ENCODE peak calls at places on chromosomes 5 and 9, in seven cellular contexts. One of them, this sample, is unnamed.

GRCh38 chr9:114364123-114364522 is 23.7 kb downstream of the AKNA start:
- DNase-seq in transverse colon: no peak
- DNase-seq in body of pancreas: no peak
- DNase-seq in brain microvascular endothelial cell: peak; percentile 49
- DNase-seq in CD8-positive, alpha-beta T cell: no peak
- DNase-seq in CD4-positive, alpha-beta memory T cell: no peak
- DNase-seq in HepG2: peak; percentile 57
- DNase-seq in this sample: no peak

GRCh38 chr9:19517202-19517942 is 108.6 kb downstream of the ACER2 start:
- DNase-seq in brain microvascular endothelial cell: no peak
- DNase-seq in CD8-positive, alpha-beta T cell: no peak
- DNase-seq in body of pancreas: peak; percentile 5
- DNase-seq in HepG2: no peak
- DNase-seq in CD4-positive, alpha-beta memory T cell: no peak
- DNase-seq in transverse colon: no peak
- DNase-seq in this sample: no peak

GRCh38 chr5:180331647-180331950 is 21.5 kb downstream of the GFPT2 start:
- DNase-seq in body of pancreas: no peak
- DNase-seq in CD4-positive, alpha-beta memory T cell: no peak
- DNase-seq in HepG2: no peak
- DNase-seq in CD8-positive, alpha-beta T cell: no peak
- DNase-seq in transverse colon: no peak
- DNase-seq in brain microvascular endothelial cell: no peak
- DNase-seq in this sample: no peak

GRCh38 chr5:142143878-142144277 is 35.3 kb downstream of the NDFIP1 start:
- DNase-seq in body of pancreas: no peak
- DNase-seq in brain microvascular endothelial cell: peak; percentile 14
- DNase-seq in CD4-positive, alpha-beta memory T cell: peak; percentile 35
- DNase-seq in transverse colon: no peak
- DNase-seq in HepG2: peak; percentile 25
- DNase-seq in CD8-positive, alpha-beta T cell: no peak
- DNase-seq in this sample: no peak

GRCh38 chr5:178690208-178690607 is 40.3 kb downstream of the ZNF354A start:
- DNase-seq in transverse colon: no peak
- DNase-seq in CD4-positive, alpha-beta memory T cell: no peak
- DNase-seq in CD8-positive, alpha-beta T cell: no peak
- DNase-seq in body of pancreas: no peak
- DNase-seq in brain microvascular endothelial cell: peak; percentile 69
- DNase-seq in HepG2: no peak
- DNase-seq in this sample: no peak

GRCh38 chr9:91536211-91536691 is 112.6 kb upstream of the NFIL3 start:
- DNase-seq in transverse colon: peak; percentile 72
- DNase-seq in HepG2: peak; percentile 41
- DNase-seq in brain microvascular endothelial cell: peak; percentile 72
- DNase-seq in CD8-positive, alpha-beta T cell: no peak
- DNase-seq in CD4-positive, alpha-beta memory T cell: no peak
- DNase-seq in body of pancreas: no peak
- DNase-seq in this sample: no peak

GRCh38 chr9:20402273-20402875 is 219.9 kb downstream of the MLLT3 start:
- DNase-seq in body of pancreas: no peak
- DNase-seq in HepG2: no peak
- DNase-seq in transverse colon: no peak
- DNase-seq in brain microvascular endothelial cell: peak; percentile 12
- DNase-seq in CD8-positive, alpha-beta T cell: no peak
- DNase-seq in CD4-positive, alpha-beta memory T cell: no peak
- DNase-seq in this sample: no peak

GRCh38 chr5:83306572-83307241 is 164.8 kb upstream of the VCAN start:
- DNase-seq in CD8-positive, alpha-beta T cell: no peak
- DNase-seq in CD4-positive, alpha-beta memory T cell: no peak
- DNase-seq in HepG2: no peak
- DNase-seq in body of pancreas: peak; percentile 9
- DNase-seq in brain microvascular endothelial cell: peak; percentile 89
- DNase-seq in transverse colon: peak; percentile 11
- DNase-seq in this sample: peak; percentile 81

GRCh38 chr5:69019665-69020064 is 74.1 kb upstream of the SLC30A5 start:
- DNase-seq in brain microvascular endothelial cell: no peak
- DNase-seq in CD4-positive, alpha-beta memory T cell: no peak
- DNase-seq in CD8-positive, alpha-beta T cell: no peak
- DNase-seq in transverse colon: no peak
- DNase-seq in HepG2: no peak
- DNase-seq in body of pancreas: no peak
- DNase-seq in this sample: no peak

GRCh38 chr5:178404987-178405386 is 172.4 kb upstream of the PHYKPL start:
- DNase-seq in transverse colon: no peak
- DNase-seq in CD4-positive, alpha-beta memory T cell: no peak
- DNase-seq in body of pancreas: no peak
- DNase-seq in CD8-positive, alpha-beta T cell: no peak
- DNase-seq in HepG2: no peak
- DNase-seq in brain microvascular endothelial cell: no peak
- DNase-seq in this sample: no peak

GRCh38 chr5:180718810-180719453 is 20.9 kb downstream of the OR2Y1 start:
- DNase-seq in HepG2: peak; percentile 25
- DNase-seq in brain microvascular endothelial cell: peak; percentile 27
- DNase-seq in body of pancreas: peak; percentile 13
- DNase-seq in CD8-positive, alpha-beta T cell: peak; percentile 12
- DNase-seq in CD4-positive, alpha-beta memory T cell: peak; percentile 45
- DNase-seq in transverse colon: peak; percentile 7
- DNase-seq in this sample: no peak

GRCh38 chr9:26723486-26723885 is 169.1 kb downstream of the CAAP1 start:
- DNase-seq in transverse colon: peak; percentile 52
- DNase-seq in body of pancreas: peak; percentile 35
- DNase-seq in brain microvascular endothelial cell: no peak
- DNase-seq in CD8-positive, alpha-beta T cell: no peak
- DNase-seq in HepG2: peak; percentile 20
- DNase-seq in CD4-positive, alpha-beta memory T cell: no peak
- DNase-seq in this sample: no peak

GRCh38 chr9:38083858-38084555 is 15.0 kb upstream of the SHB start:
- DNase-seq in brain microvascular endothelial cell: no peak
- DNase-seq in CD8-positive, alpha-beta T cell: no peak
- DNase-seq in HepG2: no peak
- DNase-seq in transverse colon: no peak
- DNase-seq in CD4-positive, alpha-beta memory T cell: no peak
- DNase-seq in body of pancreas: no peak
- DNase-seq in this sample: no peak

GRCh38 chr5:179161901-179162300 is 101.7 kb downstream of the ZNF354C start:
- DNase-seq in body of pancreas: no peak
- DNase-seq in transverse colon: no peak
- DNase-seq in HepG2: no peak
- DNase-seq in CD8-positive, alpha-beta T cell: no peak
- DNase-seq in CD4-positive, alpha-beta memory T cell: no peak
- DNase-seq in brain microvascular endothelial cell: no peak
- DNase-seq in this sample: no peak

GRCh38 chr9:16191691-16192402 is 639.0 kb downstream of the CCDC171 start:
- DNase-seq in CD4-positive, alpha-beta memory T cell: no peak
- DNase-seq in CD8-positive, alpha-beta T cell: peak; percentile 19
- DNase-seq in brain microvascular endothelial cell: peak; percentile 94
- DNase-seq in transverse colon: peak; percentile 78
- DNase-seq in body of pancreas: peak; percentile 69
- DNase-seq in HepG2: peak; percentile 2
- DNase-seq in this sample: peak; percentile 33

GRCh38 chr9:113309204-113309813 is 6.1 kb upstream of the RNF183 start:
- DNase-seq in brain microvascular endothelial cell: peak; percentile 36
- DNase-seq in CD8-positive, alpha-beta T cell: no peak
- DNase-seq in CD4-positive, alpha-beta memory T cell: peak; percentile 34
- DNase-seq in body of pancreas: peak; percentile 55
- DNase-seq in HepG2: peak; percentile 53
- DNase-seq in transverse colon: peak; percentile 41
- DNase-seq in this sample: no peak

GRCh38 chr5:59371525-59372138 is 521.9 kb downstream of the PDE4D start:
- DNase-seq in CD8-positive, alpha-beta T cell: no peak
- DNase-seq in CD4-positive, alpha-beta memory T cell: no peak
- DNase-seq in brain microvascular endothelial cell: no peak
- DNase-seq in transverse colon: no peak
- DNase-seq in HepG2: no peak
- DNase-seq in body of pancreas: no peak
- DNase-seq in this sample: no peak

GRCh38 chr9:98034593-98035546 is 21.7 kb upstream of the NANS start:
- DNase-seq in HepG2: peak; percentile 76
- DNase-seq in CD8-positive, alpha-beta T cell: peak; percentile 88
- DNase-seq in brain microvascular endothelial cell: peak; percentile 72
- DNase-seq in CD4-positive, alpha-beta memory T cell: peak; percentile 85
- DNase-seq in transverse colon: peak; percentile 93
- DNase-seq in body of pancreas: peak; percentile 89
- DNase-seq in this sample: peak; percentile 79

GRCh38 chr5:59485629-59486439 is 407.7 kb downstream of the PDE4D start:
- DNase-seq in CD4-positive, alpha-beta memory T cell: no peak
- DNase-seq in body of pancreas: no peak
- DNase-seq in transverse colon: no peak
- DNase-seq in HepG2: no peak
- DNase-seq in brain microvascular endothelial cell: no peak
- DNase-seq in CD8-positive, alpha-beta T cell: no peak
- DNase-seq in this sample: no peak

GRCh38 chr9:95080961-95081658 is 236.4 kb downstream of the FANCC start:
- DNase-seq in transverse colon: no peak
- DNase-seq in CD8-positive, alpha-beta T cell: no peak
- DNase-seq in HepG2: no peak
- DNase-seq in CD4-positive, alpha-beta memory T cell: no peak
- DNase-seq in brain microvascular endothelial cell: no peak
- DNase-seq in body of pancreas: no peak
- DNase-seq in this sample: no peak

GRCh38 chr9:37034938-37035471 is 937 bp upstream of the PAX5 start:
- DNase-seq in transverse colon: no peak
- DNase-seq in body of pancreas: no peak
- DNase-seq in HepG2: no peak
- DNase-seq in CD4-positive, alpha-beta memory T cell: peak; percentile 16
- DNase-seq in CD8-positive, alpha-beta T cell: no peak
- DNase-seq in brain microvascular endothelial cell: no peak
- DNase-seq in this sample: peak; percentile 61

DNA sequence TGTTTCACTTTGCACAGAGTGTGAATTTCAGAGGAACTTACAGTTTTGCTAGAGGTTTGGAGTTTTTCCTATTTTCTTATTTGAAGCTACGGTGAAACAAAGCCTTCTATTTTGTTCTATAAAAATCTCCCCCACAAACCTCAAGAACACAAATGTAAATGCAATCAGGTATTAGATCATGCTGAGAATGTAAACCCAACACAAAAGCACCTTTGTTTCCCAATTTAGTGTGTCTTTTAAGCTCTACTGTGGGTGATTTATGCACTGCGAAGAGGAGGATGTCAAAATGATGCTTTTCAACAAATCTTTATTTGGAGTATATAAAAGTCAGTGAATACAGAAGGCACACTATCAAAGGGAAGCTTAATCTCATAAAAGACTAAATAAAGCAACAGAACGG is 4.3 kb upstream of the DRD1 start:
- DNase-seq in CD4-positive, alpha-beta memory T cell: no peak
- DNase-seq in transverse colon: no peak
- DNase-seq in CD8-positive, alpha-beta T cell: no peak
- DNase-seq in body of pancreas: no peak
- DNase-seq in HepG2: no peak
- DNase-seq in brain microvascular endothelial cell: no peak
- DNase-seq in this sample: no peak
- H3K27me3 ChIP-seq in CD4-positive, alpha-beta memory T cell: peaks cover 7% of the 10 kb centered on the region
- H3K27me3 ChIP-seq in transverse colon: peaks cover 41% of the 10 kb centered on the region
- H3K27me3 ChIP-seq in CD8-positive, alpha-beta T cell: peaks cover 5% of the 10 kb centered on the region
- H3K27me3 ChIP-seq in body of pancreas: peaks cover 6% of the 10 kb centered on the region
- H3K27me3 ChIP-seq in HepG2: no peaks in the 10 kb centered on the region
- H3K27me3 ChIP-seq in brain microvascular endothelial cell: peaks cover 25% of the 10 kb centered on the region
- H3K27me3 ChIP-seq in this sample: no peaks in the 10 kb centered on the region

DNA sequence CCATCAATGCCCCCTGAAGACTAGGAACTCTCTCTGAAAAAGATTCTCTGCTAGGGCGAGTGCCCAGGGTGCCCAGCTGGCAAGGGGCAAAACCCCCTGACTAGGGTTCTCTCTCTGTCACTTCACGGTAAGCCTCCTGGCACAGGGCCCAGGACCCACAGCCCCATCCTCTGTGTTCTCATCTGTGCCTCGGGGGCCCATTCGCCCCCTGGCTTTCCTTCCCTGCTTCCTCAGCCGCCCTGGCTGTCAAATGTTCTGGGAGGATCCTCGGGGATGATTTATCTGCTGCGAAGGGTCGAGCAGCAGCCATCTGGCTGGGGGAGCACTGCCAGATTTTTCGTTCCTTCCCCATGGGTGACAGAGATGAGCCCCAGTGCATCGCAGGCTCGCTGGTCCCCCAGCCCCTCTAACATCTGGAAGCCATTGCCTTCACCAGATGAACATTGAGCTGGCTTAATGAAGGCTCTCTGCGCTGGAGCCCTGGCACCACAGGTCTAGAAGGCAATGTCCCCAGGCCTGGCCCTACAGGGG is 24.2 kb downstream of the HMCN2 start:
- DNase-seq in CD8-positive, alpha-beta T cell: no peak
- DNase-seq in HepG2: no peak
- DNase-seq in body of pancreas: no peak
- DNase-seq in transverse colon: no peak
- DNase-seq in CD4-positive, alpha-beta memory T cell: no peak
- DNase-seq in brain microvascular endothelial cell: no peak
- DNase-seq in this sample: no peak
- H3K27me3 ChIP-seq in CD8-positive, alpha-beta T cell: peaks cover 3% of the 10 kb centered on the region
- H3K27me3 ChIP-seq in HepG2: peaks cover 8% of the 10 kb centered on the region
- H3K27me3 ChIP-seq in body of pancreas: peaks cover 8% of the 10 kb centered on the region
- H3K27me3 ChIP-seq in transverse colon: peaks cover 20% of the 10 kb centered on the region
- H3K27me3 ChIP-seq in CD4-positive, alpha-beta memory T cell: no peaks in the 10 kb centered on the region
- H3K27me3 ChIP-seq in brain microvascular endothelial cell: peaks cover 27% of the 10 kb centered on the region
- H3K27me3 ChIP-seq in this sample: peaks cover 1% of the 10 kb centered on the region

DNA sequence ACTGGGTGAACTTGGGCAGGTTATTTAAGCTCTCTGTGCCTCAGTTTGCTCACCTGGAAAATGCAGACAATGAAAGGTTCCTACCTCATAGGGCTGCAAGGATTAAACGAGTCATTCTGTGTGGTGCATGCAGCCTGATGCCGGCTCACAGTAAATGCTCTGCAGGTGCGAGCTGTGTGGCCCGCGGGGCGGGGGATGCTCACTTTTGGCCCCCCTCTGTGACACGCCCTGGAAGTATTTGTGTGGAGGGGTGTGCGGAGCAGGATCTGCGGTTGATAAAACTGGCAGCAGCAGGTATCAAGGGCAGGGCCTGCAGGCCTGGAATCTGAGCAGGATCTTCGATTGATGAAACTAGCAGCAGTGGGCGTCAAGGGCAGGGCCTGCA is 11.7 kb downstream of the UNC5A start:
- DNase-seq in HepG2: no peak
- DNase-seq in brain microvascular endothelial cell: no peak
- DNase-seq in CD8-positive, alpha-beta T cell: no peak
- DNase-seq in body of pancreas: no peak
- DNase-seq in transverse colon: no peak
- DNase-seq in CD4-positive, alpha-beta memory T cell: no peak
- DNase-seq in this sample: no peak
- H3K27me3 ChIP-seq in HepG2: peaks cover 1% of the 10 kb centered on the region
- H3K27me3 ChIP-seq in brain microvascular endothelial cell: peaks cover 24% of the 10 kb centered on the region
- H3K27me3 ChIP-seq in CD8-positive, alpha-beta T cell: peaks cover 5% of the 10 kb centered on the region
- H3K27me3 ChIP-seq in body of pancreas: no peaks in the 10 kb centered on the region
- H3K27me3 ChIP-seq in transverse colon: peaks cover 46% of the 10 kb centered on the region
- H3K27me3 ChIP-seq in CD4-positive, alpha-beta memory T cell: peaks cover 11% of the 10 kb centered on the region
- H3K27me3 ChIP-seq in this sample: no peaks in the 10 kb centered on the region

DNA sequence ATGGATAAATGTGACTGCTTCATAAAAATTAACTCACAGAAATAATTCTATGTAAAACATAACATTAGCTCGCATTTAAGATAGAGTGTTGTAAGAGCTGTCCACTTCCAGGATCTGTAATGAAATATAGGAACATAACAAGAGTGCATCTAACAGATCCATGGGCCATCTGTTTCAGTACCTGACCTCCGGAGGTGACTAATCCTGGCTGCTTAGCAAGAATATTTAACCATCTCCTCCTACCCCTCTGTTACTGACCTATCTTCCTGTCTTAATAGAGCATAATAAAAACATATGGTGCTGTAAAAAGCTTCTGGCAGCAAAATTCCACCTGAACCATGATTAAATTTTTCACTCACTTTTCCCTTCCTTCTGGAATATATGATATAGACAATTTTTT is 7.1 kb downstream of the PLCXD3 start:
- DNase-seq in HepG2: no peak
- DNase-seq in transverse colon: no peak
- DNase-seq in body of pancreas: no peak
- DNase-seq in CD4-positive, alpha-beta memory T cell: no peak
- DNase-seq in CD8-positive, alpha-beta T cell: no peak
- DNase-seq in brain microvascular endothelial cell: no peak
- DNase-seq in this sample: no peak
- H3K27me3 ChIP-seq in HepG2: no peaks in the 10 kb centered on the region
- H3K27me3 ChIP-seq in transverse colon: peaks cover under 1% of the 10 kb centered on the region
- H3K27me3 ChIP-seq in body of pancreas: no peaks in the 10 kb centered on the region
- H3K27me3 ChIP-seq in CD4-positive, alpha-beta memory T cell: no peaks in the 10 kb centered on the region
- H3K27me3 ChIP-seq in CD8-positive, alpha-beta T cell: no peaks in the 10 kb centered on the region
- H3K27me3 ChIP-seq in brain microvascular endothelial cell: no peaks in the 10 kb centered on the region
- H3K27me3 ChIP-seq in this sample: no peaks in the 10 kb centered on the region